ENCODE peak calls at places on chromosomes 6 and 20, in six cellular contexts. S is HTR-8/SVneo, L is smooth muscle cell of the brain vasculature, D is KBM-7, B is M059J, X is D341Med. U is an unnamed sample.

GRCh38 chr20:37845261-37845681 is 57.7 kb upstream of the VSTM2L start:
- DNase-seq in X (no peak), S (no peak), B (no peak), D (no peak), L (no peak), U (no peak)

GRCh38 chr6:161882196-161882595 is 608.3 kb upstream of the AGPAT4 start:
- DNase-seq in D (no peak), B (no peak), X (no peak), S (peak), L (no peak), U (no peak)

GRCh38 chr6:82006027-82006738 is 241.4 kb downstream of the IBTK start:
- DNase-seq in B (peak), X (peak), S (no peak), L (no peak), D (peak), U (no peak)

GRCh38 chr6:165913676-165914570 is 250.9 kb upstream of the PDE10A start:
- DNase-seq in X (no peak), L (no peak), S (no peak), D (no peak), B (no peak), U (no peak)

GRCh38 chr20:32832664-32833063 is 12.9 kb downstream of the MAPRE1 start:
- DNase-seq in B (no peak), X (no peak), S (no peak), L (no peak), D (no peak), U (no peak)

GRCh38 chr6:30926644-30927043 is 5.3 kb downstream of the SFTA2 start:
- DNase-seq in L (no peak), B (peak), S (no peak), D (no peak), X (no peak), U (no peak)

GRCh38 chr6:1669996-1670395 is 60.3 kb downstream of the FOXC1 start:
- DNase-seq in L (no peak), X (no peak), D (no peak), S (no peak), B (no peak), U (no peak)

GRCh38 chr20:38271609-38272120 is 11.1 kb upstream of the KIAA1755 start:
- DNase-seq in X (no peak), S (no peak), B (no peak), L (no peak), D (no peak), U (no peak)

GRCh38 chr6:75215291-75215690 is 9.4 kb upstream of the COL12A1 start:
- DNase-seq in D (no peak), L (no peak), B (no peak), X (no peak), S (no peak), U (no peak)

GRCh38 chr6:160510199-160510598 is 153.9 kb downstream of the LPA start:
- DNase-seq in D (no peak), S (no peak), L (no peak), X (no peak), B (peak), U (no peak)

GRCh38 chr6:129006685-129007514 is 124.0 kb downstream of the LAMA2 start:
- DNase-seq in X (peak), L (no peak), B (no peak), S (no peak), D (no peak), U (no peak)

GRCh38 chr6:8539446-8539845 is 104.1 kb upstream of the SLC35B3 start:
- DNase-seq in B (peak), L (no peak), S (peak), X (no peak), D (peak), U (no peak)

GRCh38 chr6:6699741-6700367 is 111.3 kb downstream of the LY86 start:
- DNase-seq in X (peak), S (peak), L (peak), B (peak), D (peak), U (no peak)

GRCh38 chr6:1575213-1576041 is 34.3 kb upstream of the FOXC1 start:
- DNase-seq in S (no peak), L (no peak), X (no peak), B (peak), D (no peak), U (peak)

GRCh38 chr20:40192083-40192482 is 497.0 kb downstream of the MAFB start:
- DNase-seq in B (peak), D (no peak), L (no peak), X (no peak), S (no peak), U (no peak)

GRCh38 chr20:53838311-53838873 is 232.0 kb downstream of the BCAS1 start:
- DNase-seq in L (no peak), S (no peak), B (no peak), D (no peak), X (no peak), U (no peak)

GRCh38 chr6:117674503-117674902 is 766 bp upstream of the NUS1 start:
- DNase-seq in X (no peak), S (no peak), D (no peak), B (no peak), L (no peak), U (no peak)

U was measured in posterior cingulate gyrus.